ENCODE peak calls at places on chromosomes 4 and X, in ten cellular contexts. Q, B, R, L, W, N, X, S, J and U are unnamed samples.

GRCh38 chrX:39244146-39244545 is 442.9 kb downstream of the MID1IP1 start:
- DNase-seq in R (no peak), S (no peak), L (no peak), B (no peak), X (no peak), N (no peak), W (no peak), Q (no peak), J (no peak), U (no peak)

GRCh38 chr4:138334346-138335016 is 92.3 kb upstream of the SLC7A11 start:
- DNase-seq in S (no peak), X (no peak), N (no peak), J (no peak), B (no peak), W (no peak), L (no peak), Q (no peak), R (no peak), U (no peak)

GRCh38 chr4:131764730-131765129 is 1384.4 kb upstream of the PCDH10 start:
- DNase-seq in B (no peak), L (no peak), W (no peak), X (peak), S (no peak), J (no peak), Q (peak), R (no peak), N (no peak), U (no peak)

GRCh38 chrX:68832101-68832416 is 3.2 kb downstream of the EFNB1 start:
- DNase-seq in W (peak), Q (peak), R (peak), B (no peak), N (peak), X (peak), L (peak), J (peak), S (peak), U (peak)

GRCh38 chr4:182074139-182074538 is 169.1 kb upstream of the TENM3 start:
- DNase-seq in R (no peak), Q (no peak), S (no peak), B (no peak), N (no peak), J (no peak), W (no peak), L (no peak), X (no peak), U (no peak)

GRCh38 chr4:5003372-5003857 is 15.8 kb downstream of the CYTL1 start:
- DNase-seq in X (no peak), R (no peak), N (no peak), W (no peak), B (no peak), L (no peak), J (peak), S (no peak), Q (no peak), U (no peak)

GRCh38 chr4:8655411-8656184 is 63.0 kb downstream of the CPZ start:
- DNase-seq in L (no peak), R (no peak), Q (no peak), N (no peak), S (no peak), J (peak), B (no peak), W (no peak), X (no peak), U (no peak)

GRCh38 chrX:40099046-40099968 is 1.5 kb upstream of the BCOR start:
- DNase-seq in N (peak), W (no peak), X (peak), L (no peak), B (no peak), R (no peak), S (peak), Q (peak), J (peak), U (no peak)

GRCh38 chr4:22754091-22754490 is 61.4 kb downstream of the GBA3 start:
- DNase-seq in W (no peak), S (no peak), B (no peak), J (no peak), X (no peak), R (no peak), L (no peak), Q (no peak), N (no peak), U (no peak)

GRCh38 chr4:156898373-156899117 is 73.1 kb downstream of the PDGFC start:
- DNase-seq in X (no peak), L (no peak), J (no peak), W (peak), B (no peak), N (no peak), S (no peak), Q (no peak), R (peak), U (no peak)

GRCh38 chrX:139126493-139126892 is 404.0 kb upstream of the F9 start:
- DNase-seq in W (peak), Q (no peak), S (no peak), N (peak), X (peak), L (peak), J (no peak), B (peak), R (no peak), U (no peak)

GRCh38 chr4:175412744-175413143 is 399.3 kb downstream of the GPM6A start:
- DNase-seq in L (no peak), X (no peak), B (no peak), N (no peak), R (peak), S (no peak), W (peak), Q (no peak), J (no peak), U (no peak)

GRCh38 chr4:110032603-110033002 is 119.9 kb downstream of the EGF start:
- DNase-seq in B (no peak), L (no peak), W (no peak), J (no peak), Q (peak), S (no peak), R (peak), X (no peak), N (no peak), U (no peak)

GRCh38 chrX:131792356-131792749 is 230.7 kb upstream of the STK26 start:
- DNase-seq in S (no peak), W (no peak), Q (peak), R (no peak), J (no peak), B (no peak), L (peak), X (peak), N (no peak), U (peak)

GRCh38 chr4:158873795-158874359 is 105.1 kb downstream of the FNIP2 start:
- DNase-seq in L (no peak), J (no peak), X (no peak), Q (no peak), B (no peak), N (no peak), W (peak), S (peak), R (peak), U (no peak)

GRCh38 chr4:135485371-135485770 is 1283.8 kb upstream of the PABPC4L start:
- DNase-seq in L (no peak), J (no peak), X (no peak), R (no peak), S (no peak), Q (no peak), W (no peak), N (no peak), B (no peak), U (no peak)

GRCh38 chr4:75255261-75255660 is 258.9 kb downstream of the RCHY1 start:
- DNase-seq in R (no peak), Q (no peak), L (no peak), X (no peak), J (no peak), W (no peak), B (no peak), N (no peak), S (no peak), U (no peak)

GRCh38 chrX:33138677-33139249 is 72.6 kb downstream of the DMD start:
- DNase-seq in J (no peak), N (no peak), B (no peak), W (no peak), X (no peak), Q (peak), R (peak), S (no peak), L (no peak), U (no peak)

GRCh38 chr4:108087293-108087967 is 81.3 kb downstream of the LEF1 start:
- DNase-seq in N (no peak), L (no peak), Q (no peak), B (no peak), R (no peak), J (no peak), X (no peak), S (no peak), W (no peak), U (no peak)

GRCh38 chrX:103628386-103629290 is at the start of gene TCEAL1:
- DNase-seq in N (peak), L (peak), X (peak), Q (peak), J (peak), B (peak), S (peak), R (peak), W (no peak), U (peak)

GRCh38 chr4:105241456-105241855 is 94.8 kb downstream of the TET2 start:
- DNase-seq in W (no peak), L (no peak), N (no peak), S (no peak), J (no peak), B (no peak), Q (peak), X (no peak), R (no peak), U (no peak)

GRCh38 chr4:73741140-73741749 is 876 bp downstream of the CXCL8 start:
- DNase-seq in J (no peak), S (no peak), B (no peak), X (no peak), Q (no peak), R (no peak), W (peak), L (no peak), N (no peak), U (no peak)

GRCh38 chr4:109091754-109092409 is 210.6 kb downstream of the COL25A1 start:
- DNase-seq in J (no peak), W (no peak), Q (no peak), L (no peak), B (no peak), R (no peak), X (no peak), N (no peak), S (no peak), U (no peak)

GRCh38 chr4:36187723-36188333 is 56.5 kb downstream of the ARAP2 start:
- DNase-seq in L (no peak), W (peak), R (peak), B (no peak), X (peak), N (peak), S (no peak), J (no peak), Q (no peak), U (no peak)

GRCh38 chr4:56240554-56241190 is 146.6 kb downstream of the AASDH start:
- DNase-seq in N (no peak), L (no peak), W (no peak), B (no peak), J (no peak), Q (no peak), S (no peak), X (no peak), R (peak), U (no peak)

GRCh38 chr4:108172780-108173598 is 4.3 kb upstream of the LEF1 start:
- DNase-seq in J (peak), Q (peak), L (peak), B (peak), W (no peak), S (peak), N (peak), X (peak), R (peak), U (peak)